ENCODE peak calls at places on chromosome 11, in six cellular contexts. T is fibroblast of mammary gland, O is AG04449, L is neural progenitor cell, D is fibroblast of lung, G is WERI-Rb-1. W is an unnamed sample.

GRCh38 chr11:121561240-121561639 is 108.5 kb upstream of the SORL1-AS1 start:
- DNase-seq in T (no peak), O (no peak), D (no peak), L (no peak), G (no peak), W (no peak)

GRCh38 chr11:45213316-45213665 is 66.9 kb downstream of the PRDM11 start:
- DNase-seq in G (no peak), D (no peak), L (no peak), T (no peak), O (no peak), W (no peak)

GRCh38 chr11:79150320-79150719 is 290.5 kb downstream of the TENM4 start:
- DNase-seq in D (no peak), G (no peak), O (no peak), L (no peak), T (no peak), W (no peak)

GRCh38 chr11:24234822-24235508 is 261.9 kb upstream of the LUZP2 start:
- DNase-seq in G (peak; percentile 19), T (peak; percentile 22), L (peak; percentile 53), O (no peak), D (peak; percentile 72), W (no peak)

GRCh38 chr11:126288237-126288636 is 5.3 kb downstream of the TIRAP start:
- DNase-seq in T (no peak), D (no peak), O (no peak), L (no peak), G (no peak), W (no peak)

GRCh38 chr11:110565344-110565684 is 135.6 kb downstream of the FDX1 start:
- DNase-seq in D (peak; percentile 32), T (peak; percentile 26), L (peak; percentile 40), G (peak; percentile 25), O (no peak), W (no peak)

GRCh38 chr11:118139578-118139977 is 13.0 kb downstream of the SCN4B start:
- DNase-seq in G (no peak), T (peak; percentile 7), O (no peak), D (no peak), L (no peak), W (no peak)

GRCh38 chr11:30017467-30017895 is 651 bp upstream of the KCNA4 start:
- DNase-seq in O (no peak), G (no peak), D (no peak), L (peak; percentile 36), T (no peak), W (no peak)

GRCh38 chr11:6745465-6746015 is 26.2 kb downstream of the OR2AG2 start:
- DNase-seq in G (no peak), D (no peak), L (no peak), T (no peak), O (no peak), W (no peak)

GRCh38 chr11:83815736-83816135 is 529.6 kb upstream of the CCDC90B start:
- DNase-seq in O (no peak), D (no peak), G (no peak), L (no peak), T (no peak), W (no peak)

GRCh38 chr11:64266339-64266738 is 15.0 kb downstream of the PLCB3 start:
- DNase-seq in T (peak; percentile 68), L (no peak), D (no peak), O (no peak), G (no peak), W (no peak)

GRCh38 chr11:116366980-116367640 is 405.7 kb downstream of the BUD13 start:
- DNase-seq in D (no peak), L (peak; percentile 35), O (no peak), T (no peak), G (no peak), W (no peak)

GRCh38 chr11:28318861-28319260 is 210.7 kb downstream of the METTL15 start:
- DNase-seq in D (no peak), T (no peak), L (peak; percentile 9), O (no peak), G (no peak), W (no peak)

GRCh38 chr11:69919659-69920499 is 100.7 kb upstream of the FGF3 start:
- DNase-seq in D (no peak), T (no peak), O (no peak), G (no peak), L (no peak), W (no peak)

GRCh38 chr11:70418130-70418529 is 19.8 kb downstream of the CTTN start:
- DNase-seq in L (no peak), D (no peak), G (no peak), T (no peak), O (no peak), W (no peak)

GRCh38 chr11:118715245-118715807 is 35.9 kb upstream of the TREH start:
- DNase-seq in D (peak; percentile 18), T (peak; percentile 13), G (no peak), O (no peak), L (no peak), W (no peak)

GRCh38 chr11:64156235-64157011 is 9.5 kb downstream of the MACROD1 start:
- DNase-seq in L (no peak), O (no peak), D (no peak), G (peak; percentile 92), T (no peak), W (no peak)

GRCh38 chr11:64846998-64847666 is 2.7 kb upstream of the CDC42BPG start:
- DNase-seq in L (peak; percentile 97), T (peak; percentile 84), G (peak; percentile 96), O (no peak), D (peak; percentile 85), W (peak; percentile 65)

GRCh38 chr11:94740083-94740974 is 27.8 kb upstream of the AMOTL1 start:
- DNase-seq in D (peak; percentile 17), O (no peak), G (peak; percentile 63), L (peak; percentile 81), T (no peak), W (no peak)

GRCh38 chr11:92500463-92500862 is 275.8 kb downstream of the FAT3 start:
- DNase-seq in D (peak; percentile 1), T (no peak), G (no peak), O (no peak), L (no peak), W (no peak)

GRCh38 chr11:121311373-121311772 is 18.8 kb downstream of the SC5D start:
- DNase-seq in O (no peak), G (no peak), T (no peak), D (no peak), L (no peak), W (no peak)

GRCh38 chr11:114348200-114349191 is 51.8 kb downstream of the C11orf71 start:
- DNase-seq in D (peak; percentile 81), O (no peak), T (peak; percentile 77), G (peak; percentile 46), L (peak; percentile 64), W (peak; percentile 59)

GRCh38 chr11:132607575-132607974 is 924.7 kb downstream of the OPCML start:
- DNase-seq in D (no peak), L (no peak), T (no peak), O (no peak), G (no peak), W (no peak)

GRCh38 chr11:68798221-68798813 is 43.4 kb downstream of the CPT1A start:
- DNase-seq in G (peak; percentile 71), T (peak; percentile 17), D (peak; percentile 13), O (no peak), L (peak; percentile 83), W (no peak)

GRCh38 chr11:70133771-70134170 is 55.7 kb downstream of the ANO1 start:
- DNase-seq in D (no peak), T (no peak), O (no peak), G (no peak), L (no peak), W (no peak)

GRCh38 chr11:119791701-119792151 is 62.7 kb upstream of the NECTIN1 start:
- DNase-seq in G (peak; percentile 50), L (peak; percentile 58), T (peak; percentile 84), D (no peak), O (peak; percentile 10), W (no peak)

GRCh38 chr11:110081462-110082233 is 11.5 kb upstream of the ZC3H12C start:
- DNase-seq in L (no peak), O (no peak), T (peak; percentile 70), D (no peak), G (no peak), W (no peak)

DNA sequence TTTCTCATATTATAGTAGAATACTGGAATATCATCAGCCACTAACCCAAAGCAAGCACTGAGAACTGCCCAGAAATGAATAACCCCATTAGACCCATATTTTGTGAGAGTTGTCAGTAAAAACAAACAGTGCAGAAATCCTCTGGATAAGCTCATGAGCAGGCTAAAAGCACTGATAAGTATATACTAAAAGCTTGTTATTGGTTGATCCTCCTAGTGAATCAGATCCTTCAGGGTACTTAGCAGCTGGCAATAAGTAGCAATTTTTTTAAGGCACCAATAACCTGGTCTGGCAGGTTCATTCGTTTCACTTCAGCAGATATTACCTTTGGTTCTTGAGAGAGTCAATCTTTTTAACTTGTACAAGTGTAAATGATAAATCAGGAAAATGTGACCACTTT is 1.2 kb downstream of the NOX4 start:
- DNase-seq in G (no peak), T (no peak), D (no peak), O (no peak), L (no peak), W (no peak)
- H3K4me3 ChIP-seq in G (no peak overlapping the region), T (no peak overlapping the region), D (no peak overlapping the region), O (no peak overlapping the region), L (peak overlapping the region; percentile 53), W (peak overlapping the region; percentile 48)

DNA sequence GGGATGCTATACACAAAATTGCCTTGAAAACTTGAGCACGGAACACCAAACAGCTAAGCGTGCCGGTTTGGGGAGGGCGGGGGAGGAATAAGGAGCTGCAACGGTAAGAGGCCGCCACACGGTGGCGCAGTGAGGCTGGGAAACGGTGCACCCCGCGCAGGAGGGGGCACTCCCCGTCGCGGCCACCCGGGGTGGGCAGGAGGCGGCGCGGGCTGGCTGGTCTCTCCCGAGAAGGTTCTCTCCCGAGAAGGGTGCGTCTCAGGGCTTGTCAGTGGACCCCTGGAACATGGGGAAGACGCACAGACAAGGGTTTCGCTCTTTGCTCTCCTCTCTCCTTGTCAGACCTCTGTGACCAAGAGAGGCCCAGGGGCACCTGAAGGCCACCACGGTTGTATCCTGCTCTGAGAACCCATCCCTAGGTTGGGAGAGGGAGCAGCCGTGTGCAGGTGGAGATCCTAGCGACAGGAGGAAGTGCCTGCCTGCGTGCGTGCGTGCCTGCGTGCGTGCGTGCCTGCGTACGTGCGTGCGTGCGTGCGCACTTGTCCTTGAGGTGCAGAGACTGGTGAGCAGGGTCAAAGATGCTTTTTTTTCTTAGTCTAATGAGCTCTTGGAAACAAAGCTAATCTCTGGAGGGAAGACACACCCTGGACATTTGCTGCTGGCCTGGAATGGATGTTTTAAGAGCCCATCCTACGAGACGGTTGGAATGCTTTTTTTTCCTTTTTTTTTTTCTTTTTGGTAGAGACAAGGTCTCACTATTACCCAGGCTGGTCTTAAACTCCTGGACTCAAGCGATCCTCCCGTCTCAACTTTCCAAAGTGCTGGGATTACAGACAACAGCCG is 18.1 kb upstream of the JAM3 start:
- DNase-seq in T (peak; percentile 57), G (peak; percentile 95), D (peak; percentile 56), O (no peak), L (peak; percentile 77), W (no peak)
- H3K4me3 ChIP-seq in T (peak overlapping the region; percentile 31), G (peak overlapping the region; percentile 42), D (peak overlapping the region; percentile 20), O (peak overlapping the region; percentile 49), L (no peak overlapping the region), W (peak overlapping the region; percentile 11)

GRCh38 chr11:3156661-3157311 is 8.3 kb downstream of the OSBPL5 start:
- DNase-seq in O (no peak), G (no peak), T (no peak), D (no peak), L (no peak), W (no peak)
- H3K4me3 ChIP-seq in O (no peak overlapping the region), G (no peak overlapping the region), T (no peak overlapping the region), D (no peak overlapping the region), L (no peak overlapping the region), W (no peak overlapping the region)

GRCh38 chr11:62543680-62544444 is 2.7 kb downstream of the AHNAK start:
- DNase-seq in G (no peak), L (no peak), D (no peak), O (no peak), T (no peak), W (no peak)
- H3K4me3 ChIP-seq in G (no peak overlapping the region), L (no peak overlapping the region), D (peak overlapping the region; percentile 100), O (peak overlapping the region; percentile 98), T (peak overlapping the region; percentile 98), W (peak overlapping the region; percentile 99)

GRCh38 chr11:605286-606129 is 10.2 kb downstream of the IRF7 start:
- DNase-seq in L (no peak), T (no peak), D (no peak), O (no peak), G (no peak), W (no peak)
- H3K4me3 ChIP-seq in L (no peak overlapping the region), T (no peak overlapping the region), D (no peak overlapping the region), O (no peak overlapping the region), G (no peak overlapping the region), W (no peak overlapping the region)